ENCODE peak calls at places on chromosomes 4 and X, in four cellular contexts. C, S, R and W are unnamed samples.
A peak's percentile ranks its signal among the peaks of the same experiment; 100 is the strongest.

GRCh38 chr4:54626113-54626512 is 31.6 kb upstream of the KIT start:
- DNase-seq in C (no peak), S (no peak), R (no peak), W (no peak)

GRCh38 chr4:173272987-173273386 is 61.2 kb downstream of the HMGB2 start:
- DNase-seq in R (no peak), C (no peak), S (no peak), W (no peak)

GRCh38 chrX:143500751-143501150 is 16.5 kb downstream of the SPANXN3 start:
- DNase-seq in C (no peak), S (no peak), R (no peak), W (no peak)

GRCh38 chr4:124937993-124938392 is 225.5 kb upstream of the ANKRD50 start:
- DNase-seq in R (no peak), S (no peak), C (no peak), W (no peak)

GRCh38 chr4:152928286-152928685 is 7.8 kb upstream of the FHDC1 start:
- DNase-seq in S (no peak), C (no peak), R (no peak), W (no peak)

GRCh38 chr4:103137446-103137827 is 37.8 kb upstream of the BDH2 start:
- DNase-seq in C (no peak), R (no peak), S (no peak), W (no peak)

GRCh38 chr4:61212788-61213187 is 12.7 kb downstream of the ADGRL3 start:
- DNase-seq in R (no peak), C (no peak), S (no peak), W (no peak)

GRCh38 chrX:151974336-151975227 is at the start of gene GABRE:
- DNase-seq in R (peak; percentile 85), C (peak; percentile 53), S (peak; percentile 40), W (no peak)

GRCh38 chrX:153339662-153340061 is 5.7 kb downstream of the ZNF275 start:
- DNase-seq in C (no peak), S (no peak), R (peak; percentile 83), W (no peak)

GRCh38 chr4:152482211-152482610 is 53.7 kb downstream of the FBXW7 start:
- DNase-seq in C (no peak), R (no peak), S (no peak), W (no peak)

GRCh38 chr4:6298035-6298434 is 28.4 kb downstream of the WFS1 start:
- DNase-seq in R (no peak), S (no peak), C (no peak), W (no peak)

GRCh38 chrX:137695405-137695804 is 129.5 kb downstream of the ZIC3 start:
- DNase-seq in C (no peak), R (no peak), S (no peak), W (no peak)

GRCh38 chr4:61553562-61554125 is 353.5 kb downstream of the ADGRL3 start:
- DNase-seq in S (no peak), C (no peak), R (no peak), W (no peak)

GRCh38 chrX:46762963-46763362 is 4.0 kb upstream of the SLC9A7 start:
- DNase-seq in S (no peak), C (no peak), R (no peak), W (no peak)

GRCh38 chr4:113423631-113424030 is 337.9 kb downstream of the CAMK2D start:
- DNase-seq in C (no peak), S (no peak), R (no peak), W (no peak)

GRCh38 chr4:144674711-144675110 is 28.8 kb downstream of the HHIP start:
- DNase-seq in S (no peak), R (no peak), C (no peak), W (no peak)

DNA sequence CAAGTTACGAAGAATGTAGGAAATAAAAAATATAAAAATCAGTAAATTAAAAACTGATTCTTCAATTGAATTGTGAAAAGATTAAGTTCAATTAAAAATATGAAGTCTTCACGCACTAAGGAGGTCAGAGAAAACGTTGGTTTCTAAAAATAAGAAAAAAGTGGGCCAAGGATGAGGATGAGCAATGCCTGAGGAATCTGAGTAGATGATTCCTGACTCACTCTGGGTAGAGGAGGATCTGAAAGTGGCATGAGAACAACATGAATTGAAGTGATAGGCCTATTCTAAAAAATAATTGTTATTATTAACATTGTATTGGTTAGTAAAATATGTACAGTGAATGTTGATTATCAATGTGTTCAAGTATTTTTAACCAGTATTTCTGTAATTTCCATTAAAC is 444.2 kb downstream of the GRIA2 start:
- DNase-seq in R (no peak), C (no peak), S (no peak), W (no peak)
- TF ChIP-seq SIN3A in R (no peak), C (no peak), S (no peak), W (no peak)

GRCh38 chrX:87580862-87581261 is 63.3 kb downstream of the KLHL4 start:
- DNase-seq in S (no peak), R (peak; percentile 79), C (no peak), W (no peak)

GRCh38 chrX:87582453-87582852 is 64.9 kb downstream of the KLHL4 start:
- DNase-seq in S (no peak), C (no peak), R (no peak), W (no peak)

GRCh38 chrX:87578978-87579377 is 61.4 kb downstream of the KLHL4 start:
- DNase-seq in C (no peak), R (no peak), S (no peak), W (no peak)

DNA sequence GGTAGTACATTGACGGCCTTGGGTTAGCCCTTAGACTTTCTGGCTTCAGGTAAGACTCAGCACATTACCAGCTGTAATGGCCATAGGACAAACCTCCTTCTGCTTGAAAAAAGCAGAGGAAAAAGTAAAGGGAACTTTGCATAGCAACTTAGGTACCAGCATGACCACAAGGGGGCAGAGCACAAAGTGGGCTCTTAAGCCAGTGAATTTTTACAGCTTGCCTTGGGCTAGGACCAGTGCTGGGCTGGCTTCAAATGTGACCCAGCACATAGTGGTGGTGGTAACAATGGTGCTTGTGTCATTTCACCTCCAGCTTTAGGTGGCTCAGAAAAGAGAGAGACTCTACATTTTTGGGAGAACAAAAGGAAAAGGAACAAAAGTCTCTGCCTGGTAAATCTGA is 66.1 kb downstream of the KLHL4 start:
- DNase-seq in C (peak; percentile 48), S (peak; percentile 2), R (peak; percentile 47), W (peak; percentile 3)
- TF ChIP-seq CHD2 in C (no peak), S (no peak), R (no peak), W (no peak)

GRCh38 chrX:11531226-11531625 is 134.5 kb downstream of the ARHGAP6 start:
- DNase-seq in S (no peak), C (no peak), R (peak; percentile 44), W (no peak)
- TF ChIP-seq USF2 in S (no peak), C (no peak), R (no peak), W (no peak)

GRCh38 chr4:95571577-95571976 is 22.8 kb upstream of the UNC5C start:
- DNase-seq in R (no peak), C (no peak), S (no peak), W (no peak)

GRCh38 chr4:95572304-95572991 is 23.7 kb upstream of the UNC5C start:
- DNase-seq in S (no peak), C (peak; percentile 41), R (no peak), W (no peak)
- TF ChIP-seq SIN3A in S (no peak), C (no peak), R (no peak), W (no peak)

GRCh38 chrX:115892787-115893671 is 277.5 kb upstream of the AGTR2 start:
- DNase-seq in C (peak; percentile 44), S (peak; percentile 70), R (peak; percentile 63), W (peak; percentile 73)

GRCh38 chrX:115889121-115889890 is 281.2 kb upstream of the AGTR2 start:
- DNase-seq in S (no peak), R (no peak), C (peak; percentile 11), W (no peak)

GRCh38 chrX:115894087-115894486 is 276.5 kb upstream of the AGTR2 start:
- DNase-seq in S (peak; percentile 62), R (peak; percentile 45), C (peak; percentile 33), W (peak; percentile 63)

GRCh38 chrX:115895678-115896329 is 274.7 kb upstream of the AGTR2 start:
- DNase-seq in C (peak; percentile 20), R (no peak), S (no peak), W (peak; percentile 3)

DNA sequence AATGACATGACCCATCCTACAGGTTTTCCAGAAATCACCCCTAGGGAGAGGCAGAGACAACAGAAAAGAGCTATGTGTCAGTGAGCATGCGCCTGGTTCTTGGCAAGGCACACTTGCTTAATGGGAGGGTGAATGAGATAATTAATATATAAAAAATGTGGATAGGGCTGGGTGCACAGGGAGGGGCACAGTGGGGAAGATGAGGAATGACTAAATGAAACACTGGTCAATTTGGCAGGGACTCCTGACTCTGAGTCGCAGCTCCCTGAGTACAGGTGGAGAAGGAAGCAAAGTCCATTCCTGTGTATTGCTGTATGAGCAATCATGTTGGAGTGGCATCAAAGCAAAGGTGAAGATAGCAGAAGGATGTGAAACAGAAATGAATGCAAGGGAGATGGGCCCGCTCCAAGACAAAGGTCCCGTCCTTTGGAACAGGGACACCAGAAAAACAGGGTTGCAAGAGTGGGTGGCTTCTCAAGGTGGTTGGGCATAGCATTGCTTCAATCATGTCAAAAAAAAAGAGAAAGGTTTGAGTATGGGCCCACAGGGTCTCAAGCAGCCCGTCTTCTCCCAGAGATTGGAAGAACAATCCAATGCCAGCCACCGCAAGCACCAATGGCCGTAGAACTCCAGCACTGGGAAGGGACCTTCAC is 278.4 kb upstream of the AGTR2 start:
- DNase-seq in S (no peak), C (peak; percentile 20), R (no peak), W (peak; percentile 24)
- TF ChIP-seq CHD2 in S (no peak), C (no peak), R (no peak), W (no peak)